ENCODE peak calls at places on chromosomes 3 and 15, in four cellular contexts. H, I, D and A are unnamed samples.
A peak's percentile ranks its signal among the peaks of the same experiment; 100 is the strongest.

GRCh38 chr3:184568918-184569829 is 7.6 kb downstream of the EPHB3 start:
- DNase-seq in H (peak; percentile 97), I (peak; percentile 93), D (no peak), A (no peak)

GRCh38 chr3:141940204-141940776 is 63.8 kb downstream of the ATP1B3 start:
- DNase-seq in H (peak; percentile 44), I (peak; percentile 69), D (no peak), A (no peak)

GRCh38 chr15:89197503-89197971 is 23.8 kb downstream of the RLBP1 start:
- DNase-seq in H (no peak), I (no peak), D (no peak), A (no peak)

GRCh38 chr3:117524890-117525289 is 815.3 kb downstream of the TUSC7 start:
- DNase-seq in H (no peak), I (no peak), D (no peak), A (no peak)

GRCh38 chr3:52182691-52183090 is 15.3 kb upstream of the ALAS1 start:
- DNase-seq in H (no peak), I (no peak), D (no peak), A (no peak)

GRCh38 chr3:52036829-52037228 is 19.5 kb downstream of the DUSP7 start:
- DNase-seq in H (no peak), I (no peak), D (no peak), A (no peak)

GRCh38 chr15:41161336-41161735 is 45.3 kb upstream of the INO80 start:
- DNase-seq in H (no peak), I (no peak), D (no peak), A (no peak)

GRCh38 chr15:25501828-25502446 is 63.1 kb upstream of the UBE3A start:
- DNase-seq in H (peak; percentile 20), I (no peak), D (no peak), A (no peak)

GRCh38 chr15:92272106-92272505 is 121.6 kb upstream of the ST8SIA2 start:
- DNase-seq in H (no peak), I (no peak), D (no peak), A (no peak)

GRCh38 chr3:97821413-97821809 is 400 bp upstream of the CRYBG3 start:
- DNase-seq in H (no peak), I (no peak), D (peak; percentile 40), A (peak; percentile 62)

GRCh38 chr3:55622733-55623132 is 135.6 kb upstream of the WNT5A start:
- DNase-seq in H (no peak), I (no peak), D (no peak), A (no peak)

GRCh38 chr3:154121236-154122095 is at the start of gene ARHGEF26:
- DNase-seq in H (peak; percentile 7), I (peak; percentile 39), D (peak; percentile 62), A (peak; percentile 85)

GRCh38 chr15:58590901-58591300 is 158.6 kb downstream of the ADAM10 start:
- DNase-seq in H (no peak), I (no peak), D (no peak), A (no peak)

GRCh38 chr3:144774897-144775296 is 803.3 kb downstream of the DIPK2A start:
- DNase-seq in H (peak; percentile 77), I (no peak), D (no peak), A (no peak)

GRCh38 chr3:25854635-25855034 is 64.7 kb downstream of the OXSM start:
- DNase-seq in H (no peak), I (no peak), D (no peak), A (no peak)

GRCh38 chr3:117589454-117589853 is 879.9 kb downstream of the TUSC7 start:
- DNase-seq in H (no peak), I (no peak), D (no peak), A (no peak)

GRCh38 chr3:5463986-5464385 is 276.5 kb downstream of the EDEM1 start:
- DNase-seq in H (no peak), I (no peak), D (no peak), A (no peak)

GRCh38 chr15:93460717-93461116 is 371.7 kb upstream of the RGMA start:
- DNase-seq in H (no peak), I (no peak), D (no peak), A (no peak)

GRCh38 chr3:185082149-185082548 is 70.7 kb downstream of the C3orf70 start:
- DNase-seq in H (no peak), I (no peak), D (no peak), A (no peak)

GRCh38 chr15:63389902-63390301 is 8.3 kb upstream of the CA12 start:
- DNase-seq in H (no peak), I (no peak), D (no peak), A (no peak)

GRCh38 chr3:57627976-57628375 is 30.8 kb upstream of the ARF4 start:
- DNase-seq in H (no peak), I (no peak), D (no peak), A (no peak)

GRCh38 chr3:194592798-194593752 is 40.1 kb downstream of the TMEM44 start:
- DNase-seq in H (peak; percentile 99), I (peak; percentile 89), D (no peak), A (no peak)

GRCh38 chr3:169034401-169034800 is 629.1 kb downstream of the MECOM start:
- DNase-seq in H (no peak), I (no peak), D (no peak), A (no peak)

GRCh38 chr15:41578736-41579383 is 19.8 kb downstream of the TYRO3 start:
- DNase-seq in H (no peak), I (no peak), D (no peak), A (no peak)

GRCh38 chr3:32403663-32404062 is 12.0 kb downstream of the CMTM7 start:
- DNase-seq in H (no peak), I (no peak), D (no peak), A (no peak)

GRCh38 chr3:126344380-126345041 is 12.7 kb downstream of the KLF15 start:
- DNase-seq in H (no peak), I (no peak), D (no peak), A (no peak)

GRCh38 chr3:65326574-65326973 is 638.8 kb upstream of the ADAMTS9 start:
- DNase-seq in H (no peak), I (no peak), D (no peak), A (no peak)

GRCh38 chr3:46163551-46163981 is 44.5 kb downstream of the CCR1 start:
- DNase-seq in H (no peak), I (no peak), D (no peak), A (no peak)

GRCh38 chr15:46502668-46503067 is 867.8 kb downstream of the SQOR start:
- DNase-seq in H (no peak), I (no peak), D (no peak), A (no peak)

GRCh38 chr3:23752126-23752525 is 53.6 kb upstream of the UBE2E1 start:
- DNase-seq in H (no peak), I (no peak), D (no peak), A (no peak)

GRCh38 chr15:62809106-62809967 is 233.2 kb upstream of the TPM1 start:
- DNase-seq in H (no peak), I (peak; percentile 2), D (no peak), A (no peak)

GRCh38 chr3:80263260-80263659 is 495.5 kb upstream of the ROBO1 start:
- DNase-seq in H (no peak), I (no peak), D (no peak), A (no peak)

GRCh38 chr15:55530861-55531313 is 22.9 kb upstream of the DNAAF4 start:
- DNase-seq in H (no peak), I (no peak), D (no peak), A (no peak)

GRCh38 chr3:190044142-190044541 is 76.6 kb downstream of the P3H2 start:
- DNase-seq in H (no peak), I (no peak), D (no peak), A (no peak)

GRCh38 chr3:30368978-30369377 is 237.4 kb upstream of the TGFBR2 start:
- DNase-seq in H (peak; percentile 45), I (no peak), D (no peak), A (no peak)